ENCODE peak calls at places on chromosomes 6 and 20, in four cellular contexts. M, G, F and Z are unnamed samples.
A peak's percentile ranks its signal among the peaks of the same experiment; 100 is the strongest.

GRCh38 chr6:108198761-108199498 is 33.1 kb downstream of the NR2E1 start:
- DNase-seq in M (no peak), G (no peak), F (no peak), Z (no peak)

GRCh38 chr20:21615617-21616080 is 89.8 kb upstream of the PAX1 start:
- DNase-seq in M (peak; percentile 73), G (peak; percentile 78), F (peak; percentile 39), Z (no peak)

GRCh38 chr20:15205719-15206118 is 868.3 kb upstream of the FLRT3 start:
- DNase-seq in M (no peak), G (no peak), F (no peak), Z (no peak)

GRCh38 chr6:104404377-104404776 is 455.3 kb downstream of the HACE1 start:
- DNase-seq in M (no peak), G (no peak), F (no peak), Z (no peak)

GRCh38 chr6:15472626-15473025 is 190.2 kb downstream of the DTNBP1 start:
- DNase-seq in M (no peak), G (no peak), F (no peak), Z (no peak)

GRCh38 chr6:137589067-137589848 is 95.1 kb upstream of the OLIG3 start:
- DNase-seq in M (peak; percentile 10), G (peak; percentile 53), F (no peak), Z (no peak)

GRCh38 chr6:118810420-118811027 is 83.4 kb upstream of the ASF1A start:
- DNase-seq in M (no peak), G (no peak), F (peak; percentile 42), Z (no peak)

GRCh38 chr6:3318226-3318625 is 59.5 kb downstream of the PSMG4 start:
- DNase-seq in M (no peak), G (no peak), F (no peak), Z (no peak)

GRCh38 chr6:90701146-90701781 is 114.4 kb upstream of the MAP3K7 start:
- DNase-seq in M (no peak), G (no peak), F (no peak), Z (no peak)

GRCh38 chr6:169099411-169100202 is 154.0 kb downstream of the THBS2 start:
- DNase-seq in M (no peak), G (peak; percentile 68), F (no peak), Z (no peak)

GRCh38 chr6:67221226-67221625 is 1413.9 kb upstream of the ADGRB3 start:
- DNase-seq in M (no peak), G (no peak), F (no peak), Z (no peak)

GRCh38 chr6:135592276-135592675 is 94.7 kb upstream of the AHI1 start:
- DNase-seq in M (no peak), G (no peak), F (no peak), Z (no peak)

GRCh38 chr6:167300902-167301425 is 9.8 kb downstream of the UNC93A start:
- DNase-seq in M (no peak), G (no peak), F (no peak), Z (no peak)

GRCh38 chr6:118589186-118589585 is 41.1 kb downstream of the PLN start:
- DNase-seq in M (no peak), G (no peak), F (no peak), Z (no peak)

GRCh38 chr6:167405778-167406532 is 81.1 kb downstream of the TTLL2 start:
- DNase-seq in M (no peak), G (no peak), F (no peak), Z (no peak)

GRCh38 chr20:39356913-39357312 is 394.8 kb downstream of the DHX35 start:
- DNase-seq in M (no peak), G (peak; percentile 29), F (no peak), Z (no peak)

GRCh38 chr6:70282906-70283461 is 19.9 kb downstream of the COL9A1 start:
- DNase-seq in M (no peak), G (no peak), F (no peak), Z (no peak)

GRCh38 chr6:63677282-63677681 is 41.7 kb downstream of the PHF3 start:
- DNase-seq in M (no peak), G (no peak), F (no peak), Z (no peak)

GRCh38 chr6:35497571-35498406 is 910 bp upstream of the TEAD3 start:
- DNase-seq in M (peak; percentile 26), G (no peak), F (peak; percentile 69), Z (peak; percentile 89)

GRCh38 chr6:73768630-73769029 is 72.6 kb downstream of the CD109 start:
- DNase-seq in M (no peak), G (no peak), F (no peak), Z (no peak)

GRCh38 chr6:3325210-3325609 is 66.5 kb downstream of the PSMG4 start:
- DNase-seq in M (no peak), G (no peak), F (no peak), Z (no peak)

GRCh38 chr20:63062188-63063140 is 55.7 kb upstream of the BHLHE23 start:
- DNase-seq in M (no peak), G (no peak), F (no peak), Z (peak; percentile 7)

GRCh38 chr6:35503534-35503933 is 6.7 kb upstream of the TEAD3 start:
- DNase-seq in M (no peak), G (no peak), F (no peak), Z (no peak)

GRCh38 chr6:45591816-45592359 is 214.2 kb upstream of the SUPT3H start:
- DNase-seq in M (no peak), G (no peak), F (no peak), Z (no peak)

GRCh38 chr20:23283096-23283850 is 67.3 kb upstream of the NXT1 start:
- DNase-seq in M (no peak), G (no peak), F (no peak), Z (no peak)

GRCh38 chr20:37956099-37956498 is 53.2 kb downstream of the VSTM2L start:
- DNase-seq in M (no peak), G (no peak), F (no peak), Z (no peak)

GRCh38 chr6:54135665-54136370 is 24.6 kb downstream of the MLIP start:
- DNase-seq in M (no peak), G (no peak), F (no peak), Z (no peak)

GRCh38 chr20:63972312-63973159 is 2.8 kb upstream of the ZNF512B start:
- DNase-seq in M (no peak), G (peak; percentile 90), F (peak; percentile 6), Z (peak; percentile 27)

GRCh38 chr6:1870267-1870666 is 260.6 kb downstream of the FOXC1 start:
- DNase-seq in M (no peak), G (no peak), F (no peak), Z (no peak)

GRCh38 chr20:50762435-50763201 is 31.2 kb downstream of the PARD6B start:
- DNase-seq in M (peak; percentile 51), G (no peak), F (peak; percentile 62), Z (peak; percentile 51)

GRCh38 chr20:819680-820327 is 13.7 kb upstream of the FAM110A start:
- DNase-seq in M (no peak), G (no peak), F (no peak), Z (no peak)

GRCh38 chr20:10495173-10495572 is 60.1 kb downstream of the SLX4IP start:
- DNase-seq in M (no peak), G (no peak), F (no peak), Z (no peak)

GRCh38 chr6:153564803-153565202 is 433.7 kb upstream of the RGS17 start:
- DNase-seq in M (no peak), G (no peak), F (no peak), Z (no peak)

GRCh38 chr6:66772785-66773184 is 1065.8 kb upstream of the EYS start:
- DNase-seq in M (no peak), G (no peak), F (no peak), Z (no peak)

GRCh38 chr6:89162047-89162371 is 16.2 kb downstream of the PM20D2 start:
- DNase-seq in M (no peak), G (no peak), F (no peak), Z (no peak)
- TF ChIP-seq EP300 in M (no peak), G (peak; percentile 60), F (peak; percentile 82), Z (no peak)

GRCh38 chr6:29626948-29627761 is 5.8 kb downstream of the GABBR1 start:
- DNase-seq in M (no peak), G (no peak), F (no peak), Z (peak; percentile 40)

GRCh38 chr6:29628419-29629281 is 4.3 kb downstream of the GABBR1 start:
- DNase-seq in M (peak; percentile 81), G (no peak), F (peak; percentile 77), Z (peak; percentile 84)

GRCh38 chr6:29627762-29628418 is 5.1 kb downstream of the GABBR1 start:
- DNase-seq in M (peak; percentile 56), G (no peak), F (peak; percentile 66), Z (peak; percentile 88)

GRCh38 chr6:29624520-29624961 is 8.4 kb downstream of the GABBR1 start:
- DNase-seq in M (no peak), G (no peak), F (no peak), Z (no peak)

DNA sequence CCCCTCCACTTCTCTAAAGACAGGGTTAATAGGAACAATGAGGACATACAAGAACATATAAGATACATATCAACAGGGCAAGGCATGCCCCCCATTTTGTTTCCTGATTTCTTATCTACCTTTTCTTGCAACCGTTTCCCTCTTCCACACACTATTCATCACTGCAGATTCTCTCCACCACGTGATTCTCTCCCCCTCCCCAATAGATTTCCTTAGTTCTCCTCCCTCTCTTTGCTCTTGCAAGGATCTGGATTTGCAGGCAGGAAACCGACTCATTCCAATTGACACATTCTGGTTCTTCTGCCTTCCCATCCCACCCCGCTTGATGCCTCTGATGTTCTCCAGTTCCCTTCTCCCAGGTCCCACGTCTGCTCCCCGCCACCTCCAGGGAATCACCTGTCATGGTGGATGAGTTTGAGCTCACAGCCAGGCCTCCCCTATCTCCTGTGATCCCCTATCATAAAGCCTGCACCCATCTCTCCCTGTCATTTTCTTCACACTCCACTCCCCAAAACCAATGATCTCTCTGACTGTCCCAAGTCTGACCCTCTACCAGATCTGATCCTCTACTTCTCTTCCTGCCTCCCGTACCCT is 7.5 kb downstream of the GABBR1 start:
- DNase-seq in M (no peak), G (no peak), F (no peak), Z (no peak)
- H3K4me3 ChIP-seq in M (no peak overlapping the region), G (no peak overlapping the region), F (no peak overlapping the region), Z (no peak overlapping the region)

GRCh38 chr6:44199883-44200282 is 16.8 kb upstream of the MYMX start:
- DNase-seq in M (no peak), G (no peak), F (no peak), Z (no peak)
- H3K4me1 ChIP-seq in M (peaks cover 12% of the 10 kb centered on the region), G (peaks cover 18% of the 10 kb centered on the region), F (no peaks in the 10 kb centered on the region), Z (peaks cover 2% of the 10 kb centered on the region)

DNA sequence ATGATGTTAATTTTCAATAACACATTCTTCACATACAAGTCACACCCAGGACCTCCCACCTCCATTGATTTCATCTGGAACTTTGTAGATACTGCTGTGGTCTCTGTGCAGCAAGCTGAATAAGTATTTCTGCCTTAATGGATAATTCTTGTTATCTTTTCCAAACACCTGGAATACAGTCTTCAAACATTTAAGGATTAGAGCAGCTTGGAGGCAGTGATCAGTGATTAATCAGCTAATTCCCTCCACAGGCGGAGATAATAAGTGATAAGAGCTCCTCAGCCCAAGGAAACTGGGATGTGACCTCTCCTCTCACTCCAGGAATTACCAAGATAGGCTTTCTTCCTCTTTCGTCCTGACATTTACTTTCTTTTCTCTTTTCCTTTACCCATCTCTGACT is 110.7 kb downstream of the FIG4 start:
- DNase-seq in M (no peak), G (no peak), F (no peak), Z (no peak)
- TF ChIP-seq EP300 in M (no peak), G (no peak), F (no peak), Z (no peak)

GRCh38 chr6:111819458-111819857 is 53.8 kb downstream of the FYN start:
- DNase-seq in M (no peak), G (no peak), F (no peak), Z (no peak)

GRCh38 chr6:111824608-111825337 is 48.5 kb downstream of the FYN start:
- DNase-seq in M (no peak), G (no peak), F (no peak), Z (no peak)

GRCh38 chr6:111825439-111825838 is 47.8 kb downstream of the FYN start:
- DNase-seq in M (no peak), G (no peak), F (no peak), Z (no peak)

GRCh38 chr6:111823012-111823411 is 50.2 kb downstream of the FYN start:
- DNase-seq in M (no peak), G (no peak), F (no peak), Z (no peak)

GRCh38 chr6:111823831-111824607 is 49.2 kb downstream of the FYN start:
- DNase-seq in M (no peak), G (no peak), F (no peak), Z (no peak)
- H3K4me3 ChIP-seq in M (no peak overlapping the region), G (no peak overlapping the region), F (no peak overlapping the region), Z (no peak overlapping the region)